ENCODE peak calls at places on chromosomes 1 and 21, in six cellular contexts. T, Q, C, K, N and I are unnamed samples.

GRCh38 chr1:6419397-6419802 is 319 bp downstream of the HES2 start:
- DNase-seq in T (no peak), Q (no peak), C (no peak), K (no peak), N (no peak), I (no peak)

GRCh38 chr1:12546771-12547585 is 71.0 kb downstream of the DHRS3 start:
- DNase-seq in T (no peak), Q (no peak), C (peak), K (no peak), N (no peak), I (no peak)

GRCh38 chr1:99820546-99820945 is 29.6 kb upstream of the AGL start:
- DNase-seq in T (no peak), Q (peak), C (no peak), K (no peak), N (no peak), I (no peak)

GRCh38 chr1:60866884-60867648 is 215.3 kb upstream of the NFIA start:
- DNase-seq in T (no peak), Q (no peak), C (no peak), K (no peak), N (no peak), I (no peak)

GRCh38 chr21:46063227-46063626 is 34.7 kb upstream of the COL6A2 start:
- DNase-seq in T (no peak), Q (no peak), C (no peak), K (no peak), N (no peak), I (no peak)

GRCh38 chr1:110188116-110188618 is 21.9 kb upstream of the KCNC4 start:
- DNase-seq in T (no peak), Q (no peak), C (no peak), K (peak), N (no peak), I (no peak)

GRCh38 chr21:42550817-42551216 is 37.2 kb downstream of the SLC37A1 start:
- DNase-seq in T (no peak), Q (no peak), C (no peak), K (peak), N (no peak), I (no peak)

GRCh38 chr1:30824736-30825429 is 67.3 kb upstream of the LAPTM5 start:
- DNase-seq in T (no peak), Q (no peak), C (no peak), K (no peak), N (no peak), I (no peak)

GRCh38 chr1:235757697-235758096 is 108.1 kb upstream of the GNG4 start:
- DNase-seq in T (no peak), Q (no peak), C (no peak), K (no peak), N (no peak), I (no peak)

GRCh38 chr1:39754026-39754569 is 15.4 kb downstream of the PPIE start:
- DNase-seq in T (no peak), Q (no peak), C (no peak), K (peak), N (no peak), I (no peak)

GRCh38 chr1:87325982-87326738 is 2.5 kb upstream of the LMO4 start:
- DNase-seq in T (no peak), Q (peak), C (peak), K (peak), N (peak), I (no peak)

GRCh38 chr1:175757381-175758015 is 14.1 kb upstream of the TNR start:
- DNase-seq in T (no peak), Q (peak), C (peak), K (no peak), N (peak), I (no peak)

GRCh38 chr1:19066248-19066873 is 109.9 kb upstream of the IFFO2 start:
- DNase-seq in T (no peak), Q (no peak), C (no peak), K (no peak), N (no peak), I (no peak)

GRCh38 chr1:228216371-228217320 is 8.8 kb downstream of the OBSCN start:
- DNase-seq in T (no peak), Q (no peak), C (no peak), K (peak), N (no peak), I (no peak)

GRCh38 chr1:101253976-101254660 is 17.3 kb downstream of the S1PR1 start:
- DNase-seq in T (no peak), Q (peak), C (peak), K (no peak), N (no peak), I (no peak)

GRCh38 chr1:92934395-92935378 is 26.6 kb downstream of the DIPK1A start:
- DNase-seq in T (no peak), Q (no peak), C (no peak), K (peak), N (peak), I (no peak)

GRCh38 chr1:89198500-89199072 is at the start of gene GBP4:
- DNase-seq in T (no peak), Q (peak), C (no peak), K (no peak), N (no peak), I (no peak)

GRCh38 chr1:46613661-46614603 is 2.7 kb downstream of the MOB3C start:
- DNase-seq in T (peak), Q (peak), C (no peak), K (no peak), N (no peak), I (peak)

GRCh38 chr1:6358757-6359567 is 34.6 kb downstream of the ACOT7 start:
- DNase-seq in T (no peak), Q (peak), C (no peak), K (no peak), N (no peak), I (no peak)

GRCh38 chr1:54359393-54360162 is 46.6 kb downstream of the SSBP3 start:
- DNase-seq in T (no peak), Q (peak), C (no peak), K (no peak), N (no peak), I (no peak)

GRCh38 chr1:229070168-229070567 is 200.7 kb upstream of the RAB4A start:
- DNase-seq in T (peak), Q (no peak), C (no peak), K (peak), N (no peak), I (peak)

GRCh38 chr1:15305366-15305765 is 58.3 kb downstream of the FHAD1 start:
- DNase-seq in T (no peak), Q (no peak), C (no peak), K (no peak), N (no peak), I (no peak)

GRCh38 chr21:31310750-31311149 is 33.3 kb downstream of the TIAM1 start:
- DNase-seq in T (no peak), Q (no peak), C (no peak), K (peak), N (no peak), I (no peak)

GRCh38 chr1:77900687-77901293 is 12.4 kb downstream of the NEXN start:
- DNase-seq in T (no peak), Q (no peak), C (peak), K (peak), N (peak), I (no peak)

GRCh38 chr21:46172863-46173528 is 11.3 kb downstream of the SPATC1L start:
- DNase-seq in T (no peak), Q (no peak), C (no peak), K (no peak), N (no peak), I (no peak)

GRCh38 chr1:25167269-25168192 is 64.8 kb downstream of the SYF2 start:
- DNase-seq in T (no peak), Q (no peak), C (no peak), K (no peak), N (no peak), I (no peak)

GRCh38 chr1:91189096-91189495 is 167.3 kb upstream of the ZNF644 start:
- DNase-seq in T (no peak), Q (no peak), C (no peak), K (no peak), N (no peak), I (no peak)